ENCODE peak calls at places on chromosomes 4 and X, in six cellular contexts. J, H, M, O, N and Z are unnamed samples.
A peak's percentile ranks its signal among the peaks of the same experiment; 100 is the strongest.

GRCh38 chrX:44094821-44095530 is 121.8 kb upstream of the NDP start:
- DNase-seq in J (no peak), M (no peak), H (no peak), N (no peak), O (no peak), Z (no peak)

GRCh38 chr4:2794707-2795557 is 2.0 kb downstream of the SH3BP2 start:
- DNase-seq in J (peak; percentile 37), O (peak; percentile 1), M (peak; percentile 68), H (no peak), N (peak; percentile 70), Z (peak; percentile 22)

GRCh38 chrX:65920620-65921019 is 119.3 kb downstream of the VSIG4 start:
- DNase-seq in J (no peak), O (peak; percentile 8), M (no peak), H (no peak), N (no peak), Z (no peak)

GRCh38 chr4:127634181-127634580 is 1.4 kb downstream of the INTU start:
- DNase-seq in M (no peak), H (no peak), J (peak; percentile 18), N (peak; percentile 31), O (no peak), Z (no peak)

GRCh38 chrX:3501833-3502535 is 155.5 kb upstream of the MXRA5 start:
- DNase-seq in H (no peak), O (no peak), M (no peak), N (peak; percentile 13), J (no peak), Z (no peak)

GRCh38 chr4:74338792-74339333 is 26.1 kb upstream of the EREG start:
- DNase-seq in J (no peak), O (no peak), N (no peak), H (no peak), M (no peak), Z (no peak)

GRCh38 chr4:31156221-31156620 is 436.1 kb downstream of the PCDH7 start:
- DNase-seq in J (no peak), M (no peak), O (no peak), H (no peak), N (no peak), Z (no peak)

GRCh38 chr4:62644372-62644771 is 1444.2 kb downstream of the ADGRL3 start:
- DNase-seq in O (peak; percentile 70), N (no peak), J (no peak), M (no peak), H (peak; percentile 40), Z (peak; percentile 19)

GRCh38 chr4:2062808-2063524 is 3.8 kb downstream of the NAT8L start:
- DNase-seq in M (no peak), H (no peak), J (no peak), N (no peak), O (no peak), Z (no peak)

GRCh38 chrX:53681661-53682060 is 4.9 kb downstream of the HUWE1 start:
- DNase-seq in J (no peak), N (no peak), H (no peak), M (no peak), O (no peak), Z (no peak)

GRCh38 chr4:148874331-148874730 is 432.1 kb upstream of the NR3C2 start:
- DNase-seq in H (no peak), M (no peak), N (no peak), J (no peak), O (peak; percentile 9), Z (no peak)

GRCh38 chrX:134688839-134689238 is 30.6 kb upstream of the PLAC1 start:
- DNase-seq in M (no peak), O (no peak), J (no peak), N (no peak), H (no peak), Z (no peak)

GRCh38 chr4:8938623-8939022 is 67.0 kb upstream of the HMX1 start:
- DNase-seq in N (no peak), J (no peak), M (no peak), O (no peak), H (no peak), Z (no peak)